ENCODE peak calls at places on chromosome 3, in eight cellular contexts. One of them, this sample, is unnamed.

GRCh38 chr3:18153571-18154173 is 271.5 kb downstream of the SATB1 start:
- DNase-seq in cardiac muscle cell: peak
- DNase-seq in IMR-90: peak
- DNase-seq in sigmoid colon: no peak
- DNase-seq in mesendoderm: peak
- DNase-seq in hepatocyte: peak
- DNase-seq in adrenal gland: no peak
- DNase-seq in GM12865: no peak
- DNase-seq in this sample: no peak

GRCh38 chr3:114873590-114873989 is 273.5 kb downstream of the ZBTB20 start:
- DNase-seq in IMR-90: no peak
- DNase-seq in GM12865: no peak
- DNase-seq in mesendoderm: no peak
- DNase-seq in hepatocyte: no peak
- DNase-seq in cardiac muscle cell: no peak
- DNase-seq in adrenal gland: no peak
- DNase-seq in sigmoid colon: no peak
- DNase-seq in this sample: no peak

GRCh38 chr3:192409838-192410683 is 317.3 kb downstream of the FGF12 start:
- DNase-seq in adrenal gland: peak
- DNase-seq in cardiac muscle cell: peak
- DNase-seq in GM12865: no peak
- DNase-seq in hepatocyte: peak
- DNase-seq in sigmoid colon: no peak
- DNase-seq in IMR-90: no peak
- DNase-seq in mesendoderm: peak
- DNase-seq in this sample: no peak

GRCh38 chr3:48296699-48297098 is 36.8 kb downstream of the SPINK8 start:
- DNase-seq in sigmoid colon: no peak
- DNase-seq in IMR-90: no peak
- DNase-seq in hepatocyte: no peak
- DNase-seq in adrenal gland: no peak
- DNase-seq in GM12865: no peak
- DNase-seq in mesendoderm: no peak
- DNase-seq in cardiac muscle cell: no peak
- DNase-seq in this sample: no peak

GRCh38 chr3:42247576-42248027 is 18.4 kb downstream of the CCK start:
- DNase-seq in GM12865: peak
- DNase-seq in IMR-90: peak
- DNase-seq in mesendoderm: peak
- DNase-seq in adrenal gland: peak
- DNase-seq in cardiac muscle cell: peak
- DNase-seq in hepatocyte: peak
- DNase-seq in sigmoid colon: no peak
- DNase-seq in this sample: peak

GRCh38 chr3:172315401-172316091 is 132.7 kb downstream of the GHSR start:
- DNase-seq in IMR-90: peak
- DNase-seq in sigmoid colon: peak
- DNase-seq in hepatocyte: peak
- DNase-seq in mesendoderm: peak
- DNase-seq in GM12865: no peak
- DNase-seq in cardiac muscle cell: peak
- DNase-seq in adrenal gland: peak
- DNase-seq in this sample: no peak

GRCh38 chr3:65548848-65549625 is 489.7 kb downstream of the MAGI1 start:
- DNase-seq in adrenal gland: peak
- DNase-seq in GM12865: no peak
- DNase-seq in IMR-90: no peak
- DNase-seq in sigmoid colon: peak
- DNase-seq in mesendoderm: peak
- DNase-seq in hepatocyte: peak
- DNase-seq in cardiac muscle cell: no peak
- DNase-seq in this sample: no peak

GRCh38 chr3:153980252-153980590 is 141.0 kb upstream of the ARHGEF26 start:
- DNase-seq in sigmoid colon: no peak
- DNase-seq in IMR-90: no peak
- DNase-seq in mesendoderm: peak
- DNase-seq in GM12865: no peak
- DNase-seq in cardiac muscle cell: no peak
- DNase-seq in hepatocyte: peak
- DNase-seq in adrenal gland: no peak
- DNase-seq in this sample: no peak

GRCh38 chr3:9916346-9916733 is 558 bp upstream of the IL17RC start:
- DNase-seq in mesendoderm: peak
- DNase-seq in IMR-90: peak
- DNase-seq in GM12865: no peak
- DNase-seq in hepatocyte: no peak
- DNase-seq in sigmoid colon: peak
- DNase-seq in adrenal gland: peak
- DNase-seq in cardiac muscle cell: peak
- DNase-seq in this sample: no peak

GRCh38 chr3:29267231-29267630 is 13.6 kb upstream of the RBMS3 start:
- DNase-seq in mesendoderm: no peak
- DNase-seq in adrenal gland: no peak
- DNase-seq in IMR-90: no peak
- DNase-seq in hepatocyte: no peak
- DNase-seq in sigmoid colon: no peak
- DNase-seq in cardiac muscle cell: no peak
- DNase-seq in GM12865: no peak
- DNase-seq in this sample: no peak

GRCh38 chr3:126517291-126517951 is at the start of gene UROC1:
- DNase-seq in mesendoderm: no peak
- DNase-seq in cardiac muscle cell: no peak
- DNase-seq in GM12865: no peak
- DNase-seq in sigmoid colon: peak
- DNase-seq in IMR-90: no peak
- DNase-seq in hepatocyte: no peak
- DNase-seq in adrenal gland: no peak
- DNase-seq in this sample: no peak

GRCh38 chr3:108406661-108407206 is 103.7 kb downstream of the MYH15 start:
- DNase-seq in GM12865: peak
- DNase-seq in adrenal gland: no peak
- DNase-seq in mesendoderm: peak
- DNase-seq in IMR-90: peak
- DNase-seq in cardiac muscle cell: peak
- DNase-seq in sigmoid colon: no peak
- DNase-seq in hepatocyte: peak
- DNase-seq in this sample: peak

GRCh38 chr3:45227131-45227819 is 1.2 kb upstream of the TMEM158 start:
- DNase-seq in IMR-90: no peak
- DNase-seq in hepatocyte: no peak
- DNase-seq in GM12865: no peak
- DNase-seq in sigmoid colon: no peak
- DNase-seq in adrenal gland: no peak
- DNase-seq in cardiac muscle cell: peak
- DNase-seq in mesendoderm: no peak
- DNase-seq in this sample: no peak

GRCh38 chr3:132090921-132091320 is 56.1 kb upstream of the CPNE4 start:
- DNase-seq in IMR-90: peak
- DNase-seq in cardiac muscle cell: peak
- DNase-seq in sigmoid colon: no peak
- DNase-seq in GM12865: no peak
- DNase-seq in mesendoderm: no peak
- DNase-seq in adrenal gland: no peak
- DNase-seq in hepatocyte: no peak
- DNase-seq in this sample: no peak

GRCh38 chr3:65350786-65351476 is 663.1 kb upstream of the ADAMTS9 start:
- DNase-seq in adrenal gland: no peak
- DNase-seq in mesendoderm: no peak
- DNase-seq in IMR-90: no peak
- DNase-seq in cardiac muscle cell: no peak
- DNase-seq in hepatocyte: no peak
- DNase-seq in GM12865: no peak
- DNase-seq in sigmoid colon: no peak
- DNase-seq in this sample: no peak

GRCh38 chr3:76025561-76025960 is 240.2 kb upstream of the ZNF717 start:
- DNase-seq in sigmoid colon: no peak
- DNase-seq in IMR-90: no peak
- DNase-seq in mesendoderm: no peak
- DNase-seq in cardiac muscle cell: no peak
- DNase-seq in GM12865: no peak
- DNase-seq in adrenal gland: no peak
- DNase-seq in hepatocyte: no peak
- DNase-seq in this sample: no peak

GRCh38 chr3:69072928-69073327 is 7.2 kb downstream of the UBA3 start:
- DNase-seq in IMR-90: no peak
- DNase-seq in mesendoderm: no peak
- DNase-seq in hepatocyte: no peak
- DNase-seq in cardiac muscle cell: no peak
- DNase-seq in adrenal gland: no peak
- DNase-seq in GM12865: no peak
- DNase-seq in sigmoid colon: no peak
- DNase-seq in this sample: no peak

GRCh38 chr3:186772886-186773417 is 10.4 kb upstream of the EIF4A2 start:
- DNase-seq in cardiac muscle cell: peak
- DNase-seq in adrenal gland: peak
- DNase-seq in GM12865: peak
- DNase-seq in IMR-90: no peak
- DNase-seq in mesendoderm: no peak
- DNase-seq in sigmoid colon: peak
- DNase-seq in hepatocyte: peak
- DNase-seq in this sample: no peak

GRCh38 chr3:175940243-175940642 is 1081.1 kb downstream of the NAALADL2 start:
- DNase-seq in mesendoderm: peak
- DNase-seq in sigmoid colon: no peak
- DNase-seq in IMR-90: peak
- DNase-seq in cardiac muscle cell: no peak
- DNase-seq in adrenal gland: no peak
- DNase-seq in hepatocyte: no peak
- DNase-seq in GM12865: no peak
- DNase-seq in this sample: no peak

GRCh38 chr3:155859859-155860258 is 5.6 kb upstream of the SLC33A1 start:
- DNase-seq in mesendoderm: no peak
- DNase-seq in IMR-90: peak
- DNase-seq in sigmoid colon: no peak
- DNase-seq in cardiac muscle cell: peak
- DNase-seq in hepatocyte: no peak
- DNase-seq in adrenal gland: no peak
- DNase-seq in GM12865: peak
- DNase-seq in this sample: no peak

GRCh38 chr3:176916777-176917176 is 280.5 kb downstream of the TBL1XR1 start:
- DNase-seq in sigmoid colon: no peak
- DNase-seq in adrenal gland: no peak
- DNase-seq in GM12865: no peak
- DNase-seq in hepatocyte: peak
- DNase-seq in mesendoderm: peak
- DNase-seq in cardiac muscle cell: no peak
- DNase-seq in IMR-90: no peak
- DNase-seq in this sample: no peak

GRCh38 chr3:197561926-197562325 is 6.2 kb upstream of the BDH1 start:
- DNase-seq in adrenal gland: no peak
- DNase-seq in sigmoid colon: no peak
- DNase-seq in hepatocyte: no peak
- DNase-seq in cardiac muscle cell: no peak
- DNase-seq in IMR-90: no peak
- DNase-seq in mesendoderm: no peak
- DNase-seq in GM12865: peak
- DNase-seq in this sample: no peak

DNA sequence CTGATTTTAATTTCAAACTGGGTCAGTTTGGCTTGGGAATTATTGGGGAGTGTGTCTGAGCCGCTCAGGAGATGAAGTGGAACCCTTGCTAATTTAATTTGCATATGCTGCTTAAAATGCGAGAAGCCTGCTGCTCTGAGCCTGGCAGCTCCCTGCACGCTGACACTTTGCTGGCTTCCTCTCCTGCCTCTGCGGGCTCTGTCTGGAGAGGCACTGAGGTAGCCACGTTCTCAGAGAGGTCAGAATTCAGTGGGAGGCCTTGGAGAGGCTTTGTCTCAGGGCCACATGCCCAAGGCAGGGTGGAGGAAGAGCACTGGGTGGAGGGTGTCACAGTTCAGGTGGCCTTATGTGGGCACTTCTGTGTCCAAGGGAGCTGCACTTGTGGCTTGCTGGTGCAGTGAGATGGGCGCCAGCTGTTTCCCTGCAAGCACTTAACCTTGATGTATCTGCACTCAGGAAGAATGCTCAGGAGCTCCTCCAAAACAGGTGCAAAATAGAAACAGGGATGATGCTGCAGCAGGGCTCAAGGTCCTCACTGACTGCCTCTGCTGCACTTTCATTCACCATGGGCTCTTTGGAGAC is 151.5 kb downstream of the CADPS start:
- DNase-seq in IMR-90: no peak
- DNase-seq in cardiac muscle cell: no peak
- DNase-seq in adrenal gland: no peak
- DNase-seq in GM12865: no peak
- DNase-seq in hepatocyte: no peak
- DNase-seq in sigmoid colon: no peak
- DNase-seq in mesendoderm: no peak
- DNase-seq in this sample: no peak
- H3K4me3 ChIP-seq in IMR-90: no peak
- H3K4me3 ChIP-seq in cardiac muscle cell: no peak
- H3K4me3 ChIP-seq in adrenal gland: no peak
- H3K4me3 ChIP-seq in GM12865: no peak
- H3K4me3 ChIP-seq in hepatocyte: no peak
- H3K4me3 ChIP-seq in sigmoid colon: no peak
- H3K4me3 ChIP-seq in mesendoderm: no peak
- H3K4me3 ChIP-seq in this sample: no peak

GRCh38 chr3:123447416-123447748 is 1.5 kb downstream of the ADCY5 start:
- DNase-seq in adrenal gland: no peak
- DNase-seq in cardiac muscle cell: no peak
- DNase-seq in IMR-90: no peak
- DNase-seq in GM12865: no peak
- DNase-seq in mesendoderm: no peak
- DNase-seq in hepatocyte: no peak
- DNase-seq in sigmoid colon: peak
- DNase-seq in this sample: no peak
- H3K4me3 ChIP-seq in adrenal gland: no peak
- H3K4me3 ChIP-seq in cardiac muscle cell: peak
- H3K4me3 ChIP-seq in IMR-90: no peak
- H3K4me3 ChIP-seq in GM12865: no peak
- H3K4me3 ChIP-seq in mesendoderm: no peak
- H3K4me3 ChIP-seq in hepatocyte: no peak
- H3K4me3 ChIP-seq in sigmoid colon: peak
- H3K4me3 ChIP-seq in this sample: no peak

DNA sequence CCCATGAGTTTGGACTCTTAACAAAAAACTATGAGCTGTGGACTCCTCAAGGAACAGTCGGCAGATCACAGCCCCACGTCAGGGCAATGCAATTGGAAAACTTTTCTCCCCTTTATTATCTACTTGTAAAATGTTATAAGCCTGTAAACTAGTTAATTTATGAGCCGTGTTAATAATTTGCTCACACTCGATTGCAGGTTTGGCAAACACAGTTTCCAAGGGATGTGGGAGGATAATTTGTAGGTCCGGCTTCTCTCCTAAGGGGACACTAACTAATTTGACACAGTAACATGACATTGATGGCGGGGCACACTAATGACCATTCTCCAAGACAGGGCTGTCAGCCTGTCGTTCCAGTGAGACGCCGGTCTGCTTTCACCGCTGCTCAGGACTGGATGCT is 222.2 kb downstream of the FOXP1 start:
- DNase-seq in cardiac muscle cell: no peak
- DNase-seq in sigmoid colon: no peak
- DNase-seq in hepatocyte: peak
- DNase-seq in mesendoderm: no peak
- DNase-seq in adrenal gland: no peak
- DNase-seq in GM12865: no peak
- DNase-seq in IMR-90: no peak
- DNase-seq in this sample: no peak
- H3K4me3 ChIP-seq in cardiac muscle cell: no peak
- H3K4me3 ChIP-seq in sigmoid colon: no peak
- H3K4me3 ChIP-seq in hepatocyte: no peak
- H3K4me3 ChIP-seq in mesendoderm: no peak
- H3K4me3 ChIP-seq in adrenal gland: no peak
- H3K4me3 ChIP-seq in GM12865: no peak
- H3K4me3 ChIP-seq in IMR-90: no peak
- H3K4me3 ChIP-seq in this sample: no peak

GRCh38 chr3:15345608-15346137 is 13.3 kb upstream of the SH3BP5 start:
- DNase-seq in hepatocyte: no peak
- DNase-seq in IMR-90: no peak
- DNase-seq in sigmoid colon: peak
- DNase-seq in cardiac muscle cell: no peak
- DNase-seq in GM12865: peak
- DNase-seq in mesendoderm: no peak
- DNase-seq in adrenal gland: no peak
- DNase-seq in this sample: no peak
- H3K4me3 ChIP-seq in hepatocyte: no peak
- H3K4me3 ChIP-seq in IMR-90: no peak
- H3K4me3 ChIP-seq in sigmoid colon: no peak
- H3K4me3 ChIP-seq in cardiac muscle cell: no peak
- H3K4me3 ChIP-seq in GM12865: no peak
- H3K4me3 ChIP-seq in mesendoderm: no peak
- H3K4me3 ChIP-seq in adrenal gland: no peak
- H3K4me3 ChIP-seq in this sample: no peak

This sample was measured in Jurkat, Clone E6-1.